ENCODE peak calls at places on chromosomes 4 and X, in eight cellular contexts. U is IMR-90, R is H9, P is HCT116, I is hepatocyte, X is K562, Z is mammary epithelial cell, O is PC-3. N is an unnamed sample.

GRCh38 chr4:86280246-86280645 is 79.6 kb downstream of the MAPK10 start:
- DNase-seq in U (no peak), R (no peak), P (no peak), I (no peak), X (no peak), Z (no peak), O (no peak), N (no peak)

GRCh38 chr4:56692576-56692975 is 11.5 kb upstream of the HOPX start:
- DNase-seq in U (no peak), R (no peak), P (no peak), I (no peak), X (no peak), Z (no peak), O (no peak), N (no peak)

GRCh38 chr4:40330536-40330935 is 4.6 kb upstream of the CHRNA9 start:
- DNase-seq in U (no peak), R (no peak), P (no peak), I (no peak), X (no peak), Z (no peak), O (no peak), N (no peak)

GRCh38 chr4:94365304-94365703 is 22.7 kb upstream of the HPGDS start:
- DNase-seq in U (peak; percentile 21), R (no peak), P (no peak), I (no peak), X (no peak), Z (no peak), O (peak; percentile 62), N (no peak)

GRCh38 chr4:8558080-8558960 is 21.9 kb upstream of the GPR78 start:
- DNase-seq in U (no peak), R (no peak), P (no peak), I (no peak), X (no peak), Z (no peak), O (peak; percentile 68), N (no peak)

GRCh38 chr4:108850407-108850709 is 87.5 kb upstream of the ETNPPL start:
- DNase-seq in U (no peak), R (no peak), P (no peak), I (no peak), X (peak; percentile 11), Z (no peak), O (no peak), N (no peak)

GRCh38 chr4:22692736-22693135 is at the start of gene GBA3:
- DNase-seq in U (no peak), R (no peak), P (no peak), I (peak; percentile 31), X (no peak), Z (no peak), O (no peak), N (no peak)

GRCh38 chr4:77771566-77771965 is 47.6 kb downstream of the CNOT6L start:
- DNase-seq in U (no peak), R (no peak), P (no peak), I (no peak), X (no peak), Z (no peak), O (no peak), N (peak; percentile 36)

GRCh38 chrX:124023838-124024238 is 62.3 kb downstream of the STAG2 start:
- DNase-seq in U (peak; percentile 41), R (no peak), P (no peak), I (no peak), X (no peak), Z (peak; percentile 13), O (no peak), N (no peak)

GRCh38 chr4:5787311-5787710 is 76.3 kb downstream of the EVC start:
- DNase-seq in U (no peak), R (peak; percentile 10), P (no peak), I (no peak), X (no peak), Z (no peak), O (no peak), N (no peak)

GRCh38 chr4:185994750-185995149 is 74.2 kb upstream of the TLR3 start:
- DNase-seq in U (no peak), R (no peak), P (no peak), I (no peak), X (no peak), Z (no peak), O (no peak), N (no peak)

GRCh38 chr4:148444296-148445070 is 2.3 kb upstream of the NR3C2 start:
- DNase-seq in U (no peak), R (peak; percentile 46), P (no peak), I (peak; percentile 48), X (no peak), Z (peak; percentile 4), O (peak; percentile 22), N (peak; percentile 71)

GRCh38 chrX:109740076-109740809 is 7.2 kb upstream of the ACSL4 start:
- DNase-seq in U (peak; percentile 52), R (no peak), P (no peak), I (peak; percentile 30), X (peak; percentile 11), Z (peak; percentile 65), O (peak; percentile 60), N (no peak)

GRCh38 chr4:138113819-138114415 is 128.2 kb downstream of the SLC7A11 start:
- DNase-seq in U (peak; percentile 74), R (no peak), P (no peak), I (no peak), X (no peak), Z (peak; percentile 56), O (peak; percentile 17), N (no peak)

GRCh38 chr4:52874948-52875347 is 12.8 kb downstream of the RASL11B start:
- DNase-seq in U (no peak), R (no peak), P (no peak), I (no peak), X (no peak), Z (no peak), O (no peak), N (no peak)

GRCh38 chr4:21856301-21856700 is 92.3 kb downstream of the KCNIP4 start:
- DNase-seq in U (no peak), R (no peak), P (no peak), I (no peak), X (no peak), Z (no peak), O (no peak), N (no peak)

GRCh38 chr4:86595426-86595805 is 1.3 kb downstream of the PTPN13 start:
- DNase-seq in U (peak; percentile 30), R (no peak), P (peak; percentile 8), I (peak; percentile 30), X (no peak), Z (peak; percentile 44), O (peak; percentile 15), N (no peak)

GRCh38 chr4:34492414-34492813 is 1751.9 kb downstream of the ARAP2 start:
- DNase-seq in U (no peak), R (no peak), P (no peak), I (no peak), X (no peak), Z (no peak), O (no peak), N (no peak)

DNA sequence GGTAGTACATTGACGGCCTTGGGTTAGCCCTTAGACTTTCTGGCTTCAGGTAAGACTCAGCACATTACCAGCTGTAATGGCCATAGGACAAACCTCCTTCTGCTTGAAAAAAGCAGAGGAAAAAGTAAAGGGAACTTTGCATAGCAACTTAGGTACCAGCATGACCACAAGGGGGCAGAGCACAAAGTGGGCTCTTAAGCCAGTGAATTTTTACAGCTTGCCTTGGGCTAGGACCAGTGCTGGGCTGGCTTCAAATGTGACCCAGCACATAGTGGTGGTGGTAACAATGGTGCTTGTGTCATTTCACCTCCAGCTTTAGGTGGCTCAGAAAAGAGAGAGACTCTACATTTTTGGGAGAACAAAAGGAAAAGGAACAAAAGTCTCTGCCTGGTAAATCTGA is 66.1 kb downstream of the KLHL4 start:
- DNase-seq in U (peak; percentile 10), R (peak; percentile 66), P (no peak), I (peak; percentile 46), X (no peak), Z (peak; percentile 6), O (peak; percentile 39), N (peak; percentile 72)
- TF ChIP-seq CTCF in U (peak; percentile 37), R (peak; percentile 84), P (peak; percentile 1), I (peak; percentile 44), X (peak; percentile 21), Z (peak; percentile 43), O (peak; percentile 54), N (peak; percentile 70)

GRCh38 chrX:43380704-43381103 is 275.4 kb upstream of the MAOA start:
- DNase-seq in U (no peak), R (no peak), P (no peak), I (no peak), X (no peak), Z (no peak), O (no peak), N (no peak)

DNA sequence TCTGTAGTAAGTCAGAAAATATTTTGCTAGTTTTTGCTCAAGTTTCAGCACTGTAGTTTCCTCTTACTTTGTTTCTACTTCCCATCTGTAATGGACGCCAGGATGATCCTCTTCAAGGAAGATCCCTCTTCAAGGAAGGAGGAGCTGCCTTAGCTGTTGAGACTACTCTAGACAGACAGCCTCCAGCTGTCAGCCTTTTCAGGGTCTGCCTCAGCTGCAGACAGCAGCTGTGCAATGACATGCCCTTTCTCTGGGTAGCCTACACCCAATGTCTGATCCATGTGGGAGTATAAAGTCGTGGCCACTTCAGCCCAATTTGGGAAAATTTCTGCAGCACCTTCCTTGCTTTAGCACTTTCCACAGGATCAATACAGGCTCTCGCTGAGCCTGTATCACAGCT is 281.0 kb upstream of the MAOA start:
- DNase-seq in U (no peak), R (no peak), P (no peak), I (no peak), X (no peak), Z (no peak), O (no peak), N (no peak)
- H2AFZ ChIP-seq in U (no peak overlapping the region), R (no peak overlapping the region), P (no peak overlapping the region), I (no peak overlapping the region), X (no peak overlapping the region), Z (no peak overlapping the region), O (no peak overlapping the region), N (no peak overlapping the region)

GRCh38 chr4:110010797-110011196 is 98.1 kb downstream of the EGF start:
- DNase-seq in U (no peak), R (no peak), P (no peak), I (no peak), X (no peak), Z (no peak), O (no peak), N (no peak)

GRCh38 chr4:110008540-110008939 is 95.9 kb downstream of the EGF start:
- DNase-seq in U (no peak), R (no peak), P (no peak), I (no peak), X (no peak), Z (no peak), O (no peak), N (no peak)

GRCh38 chr4:110009526-110009925 is 96.8 kb downstream of the EGF start:
- DNase-seq in U (no peak), R (no peak), P (no peak), I (no peak), X (no peak), Z (no peak), O (no peak), N (no peak)

GRCh38 chr4:110014233-110014632 is 101.5 kb downstream of the EGF start:
- DNase-seq in U (no peak), R (no peak), P (no peak), I (no peak), X (no peak), Z (no peak), O (no peak), N (no peak)

GRCh38 chr4:110012917-110013316 is 100.2 kb downstream of the EGF start:
- DNase-seq in U (no peak), R (no peak), P (no peak), I (no peak), X (no peak), Z (no peak), O (no peak), N (no peak)
- H3K4me2 ChIP-seq in U (no peak overlapping the region), R (no peak overlapping the region), P (no peak overlapping the region), I (no peak overlapping the region), X (no peak overlapping the region), Z (no peak overlapping the region), O (no peak overlapping the region), N (no peak overlapping the region)

GRCh38 chr4:83490876-83491450 is 6.1 kb upstream of the ABRAXAS1 start:
- DNase-seq in U (peak; percentile 18), R (no peak), P (peak; percentile 42), I (peak; percentile 38), X (peak; percentile 68), Z (no peak), O (peak; percentile 50), N (peak; percentile 64)
- TF ChIP-seq CTCF in U (peak; percentile 65), R (peak; percentile 92), P (peak; percentile 90), I (peak; percentile 63), X (peak; percentile 68), Z (peak; percentile 94), O (peak; percentile 83), N (peak; percentile 79)